ENCODE peak calls at places on chromosomes 4 and X, in six cellular contexts. One of them, this sample, is unnamed.
A peak's percentile ranks its signal among the peaks of the same experiment; 100 is the strongest.

GRCh38 chrX:10636337-10636736 is 16.0 kb upstream of the MID1 start:
- DNase-seq in fibroblast of mammary gland: peak; percentile 74
- DNase-seq in GM12865: no peak
- DNase-seq in suprapubic skin: no peak
- DNase-seq in GM13976: no peak
- DNase-seq in lung: peak; percentile 32
- DNase-seq in this sample: no peak

GRCh38 chrX:12758291-12758690 is 32.9 kb upstream of the PRPS2 start:
- DNase-seq in fibroblast of mammary gland: peak; percentile 5
- DNase-seq in GM12865: no peak
- DNase-seq in suprapubic skin: no peak
- DNase-seq in GM13976: no peak
- DNase-seq in lung: no peak
- DNase-seq in this sample: no peak

GRCh38 chr4:53635697-53636483 is 44.6 kb upstream of the LNX1 start:
- DNase-seq in fibroblast of mammary gland: no peak
- DNase-seq in GM12865: no peak
- DNase-seq in suprapubic skin: no peak
- DNase-seq in GM13976: no peak
- DNase-seq in lung: no peak
- DNase-seq in this sample: no peak

GRCh38 chr4:167218022-167218608 is 16.2 kb downstream of the SPOCK3 start:
- DNase-seq in fibroblast of mammary gland: no peak
- DNase-seq in GM12865: no peak
- DNase-seq in suprapubic skin: no peak
- DNase-seq in GM13976: no peak
- DNase-seq in lung: peak; percentile 64
- DNase-seq in this sample: no peak

GRCh38 chr4:168264903-168265302 is 53.6 kb downstream of the DDX60 start:
- DNase-seq in fibroblast of mammary gland: no peak
- DNase-seq in GM12865: no peak
- DNase-seq in suprapubic skin: no peak
- DNase-seq in GM13976: no peak
- DNase-seq in lung: no peak
- DNase-seq in this sample: no peak

GRCh38 chr4:184420881-184421416 is 53.4 kb downstream of the IRF2 start:
- DNase-seq in fibroblast of mammary gland: no peak
- DNase-seq in GM12865: peak; percentile 88
- DNase-seq in suprapubic skin: no peak
- DNase-seq in GM13976: no peak
- DNase-seq in lung: no peak
- DNase-seq in this sample: peak; percentile 53

GRCh38 chrX:69163936-69164741 is 1.1 kb downstream of the PJA1 start:
- DNase-seq in fibroblast of mammary gland: no peak
- DNase-seq in GM12865: peak; percentile 57
- DNase-seq in suprapubic skin: no peak
- DNase-seq in GM13976: peak; percentile 73
- DNase-seq in lung: no peak
- DNase-seq in this sample: peak; percentile 67

GRCh38 chr4:53706422-53707032 is 115.2 kb upstream of the LNX1 start:
- DNase-seq in fibroblast of mammary gland: peak; percentile 83
- DNase-seq in GM12865: peak; percentile 75
- DNase-seq in suprapubic skin: no peak
- DNase-seq in GM13976: peak; percentile 37
- DNase-seq in lung: no peak
- DNase-seq in this sample: peak; percentile 44

GRCh38 chrX:153456161-153456560 is 10.3 kb upstream of the TREX2 start:
- DNase-seq in fibroblast of mammary gland: no peak
- DNase-seq in GM12865: no peak
- DNase-seq in suprapubic skin: no peak
- DNase-seq in GM13976: no peak
- DNase-seq in lung: no peak
- DNase-seq in this sample: no peak

GRCh38 chr4:37958932-37959331 is 1.3 kb upstream of the PTTG2 start:
- DNase-seq in fibroblast of mammary gland: no peak
- DNase-seq in GM12865: no peak
- DNase-seq in suprapubic skin: no peak
- DNase-seq in GM13976: no peak
- DNase-seq in lung: no peak
- DNase-seq in this sample: no peak

GRCh38 chrX:116384406-116384805 is 52.0 kb upstream of the SLC6A14 start:
- DNase-seq in fibroblast of mammary gland: peak; percentile 69
- DNase-seq in GM12865: no peak
- DNase-seq in suprapubic skin: no peak
- DNase-seq in GM13976: no peak
- DNase-seq in lung: no peak
- DNase-seq in this sample: no peak

GRCh38 chrX:133045986-133046385 is 50.9 kb downstream of the USP26 start:
- DNase-seq in fibroblast of mammary gland: peak; percentile 12
- DNase-seq in GM12865: no peak
- DNase-seq in suprapubic skin: no peak
- DNase-seq in GM13976: no peak
- DNase-seq in lung: no peak
- DNase-seq in this sample: peak; percentile 14
- TF ChIP-seq CTCF in fibroblast of mammary gland: peak; percentile 18
- TF ChIP-seq CTCF in GM12865: no peak
- TF ChIP-seq CTCF in suprapubic skin: no peak
- TF ChIP-seq CTCF in GM13976: no peak
- TF ChIP-seq CTCF in lung: no peak
- TF ChIP-seq CTCF in this sample: no peak

GRCh38 chr4:150960818-150961217 is 54.3 kb downstream of the LRBA start:
- DNase-seq in fibroblast of mammary gland: peak; percentile 47
- DNase-seq in GM12865: peak; percentile 43
- DNase-seq in suprapubic skin: no peak
- DNase-seq in GM13976: no peak
- DNase-seq in lung: no peak
- DNase-seq in this sample: peak; percentile 39
- TF ChIP-seq CTCF in fibroblast of mammary gland: peak; percentile 71
- TF ChIP-seq CTCF in GM12865: peak; percentile 26
- TF ChIP-seq CTCF in suprapubic skin: peak; percentile 34
- TF ChIP-seq CTCF in GM13976: no peak
- TF ChIP-seq CTCF in lung: no peak
- TF ChIP-seq CTCF in this sample: peak; percentile 57

GRCh38 chr4:22607382-22607781 is 85.4 kb upstream of the GBA3 start:
- DNase-seq in fibroblast of mammary gland: peak; percentile 31
- DNase-seq in GM12865: peak; percentile 70
- DNase-seq in suprapubic skin: no peak
- DNase-seq in GM13976: no peak
- DNase-seq in lung: peak; percentile 46
- DNase-seq in this sample: no peak
- TF ChIP-seq CTCF in fibroblast of mammary gland: peak; percentile 47
- TF ChIP-seq CTCF in GM12865: peak; percentile 50
- TF ChIP-seq CTCF in suprapubic skin: peak; percentile 55
- TF ChIP-seq CTCF in GM13976: no peak
- TF ChIP-seq CTCF in lung: peak; percentile 5
- TF ChIP-seq CTCF in this sample: peak; percentile 14

DNA sequence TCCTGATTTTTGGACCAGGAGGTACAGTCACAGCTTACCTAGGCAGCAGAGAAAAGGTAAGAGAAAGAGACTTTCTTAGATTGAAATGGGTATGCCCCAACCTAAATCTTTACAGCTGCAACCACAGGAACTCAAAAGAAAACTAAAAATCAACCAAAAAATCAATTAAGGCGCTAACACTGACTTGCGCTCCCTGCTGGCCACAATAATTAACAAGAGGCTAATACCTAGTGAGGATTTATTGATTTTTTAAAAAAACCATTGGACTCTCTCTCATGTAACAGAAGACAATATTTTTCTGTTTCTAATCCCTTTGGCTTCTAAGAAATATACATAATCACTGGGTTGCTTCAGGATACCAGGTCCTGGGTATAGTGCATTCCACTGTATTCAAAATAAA is 153.9 kb upstream of the TENM3 start:
- DNase-seq in fibroblast of mammary gland: peak; percentile 22
- DNase-seq in GM12865: peak; percentile 19
- DNase-seq in suprapubic skin: no peak
- DNase-seq in GM13976: no peak
- DNase-seq in lung: no peak
- DNase-seq in this sample: peak; percentile 33
- TF ChIP-seq CTCF in fibroblast of mammary gland: peak; percentile 31
- TF ChIP-seq CTCF in GM12865: peak; percentile 5
- TF ChIP-seq CTCF in suprapubic skin: no peak
- TF ChIP-seq CTCF in GM13976: peak; percentile 13
- TF ChIP-seq CTCF in lung: no peak
- TF ChIP-seq CTCF in this sample: peak; percentile 29